ENCODE peak calls at places on chromosome 6, in four cellular contexts. J is hepatocyte; P is CD8-positive, alpha-beta memory T cell; L is fibroblast of lung. X is an unnamed sample.

GRCh38 chr6:44576132-44576601 is 188.7 kb downstream of the CDC5L start:
- DNase-seq in P (no peak), J (no peak), L (peak), X (peak)

GRCh38 chr6:25682324-25682723 is 30.3 kb downstream of the SCGN start:
- DNase-seq in L (no peak), P (no peak), J (no peak), X (no peak)

GRCh38 chr6:123808556-123808955 is 4.9 kb downstream of the NKAIN2 start:
- DNase-seq in J (no peak), L (no peak), P (no peak), X (no peak)

GRCh38 chr6:99024089-99024488 is 76.3 kb upstream of the FBXL4 start:
- DNase-seq in L (no peak), J (no peak), P (no peak), X (no peak)

GRCh38 chr6:151502499-151502898 is 8.7 kb downstream of the CCDC170 start:
- DNase-seq in P (no peak), L (peak), J (no peak), X (peak)

GRCh38 chr6:29631860-29632731 is 887 bp downstream of the GABBR1 start:
- DNase-seq in P (peak), L (peak), J (peak), X (peak)

GRCh38 chr6:6686748-6687601 is 98.5 kb downstream of the LY86 start:
- DNase-seq in P (no peak), J (peak), L (peak), X (peak)

GRCh38 chr6:28940859-28941680 is 17.3 kb upstream of the TRIM27 start:
- DNase-seq in J (peak), L (peak), P (peak), X (peak)

GRCh38 chr6:138955262-138955661 is 32.8 kb downstream of the REPS1 start:
- DNase-seq in P (no peak), J (no peak), L (no peak), X (no peak)

GRCh38 chr6:2680264-2680908 is 70.3 kb downstream of the MYLK4 start:
- DNase-seq in J (no peak), P (no peak), L (no peak), X (no peak)

GRCh38 chr6:148325316-148326068 is 17.1 kb upstream of the SASH1 start:
- DNase-seq in L (no peak), J (no peak), P (no peak), X (no peak)

GRCh38 chr6:40882321-40882720 is 156.7 kb downstream of the UNC5CL start:
- DNase-seq in J (peak), L (no peak), P (no peak), X (no peak)

GRCh38 chr6:163192591-163192990 is 221.9 kb upstream of the QKI start:
- DNase-seq in J (no peak), P (no peak), L (no peak), X (no peak)

GRCh38 chr6:562052-562676 is 94.7 kb downstream of the HUS1B start:
- DNase-seq in L (no peak), J (no peak), P (no peak), X (no peak)

GRCh38 chr6:414447-414846 is 22.9 kb downstream of the IRF4 start:
- DNase-seq in P (no peak), J (no peak), L (no peak), X (no peak)

GRCh38 chr6:73076211-73076610 is 149.1 kb downstream of the KHDC1L start:
- DNase-seq in L (no peak), J (no peak), P (no peak), X (no peak)

GRCh38 chr6:7528565-7528964 is 12.9 kb upstream of the DSP start:
- DNase-seq in L (no peak), P (no peak), J (no peak), X (peak)

GRCh38 chr6:16882230-16882629 is 121.0 kb upstream of the ATXN1 start:
- DNase-seq in P (no peak), L (no peak), J (no peak), X (no peak)

GRCh38 chr6:90719321-90720195 is 132.7 kb upstream of the MAP3K7 start:
- DNase-seq in J (no peak), P (no peak), L (no peak), X (no peak)

DNA sequence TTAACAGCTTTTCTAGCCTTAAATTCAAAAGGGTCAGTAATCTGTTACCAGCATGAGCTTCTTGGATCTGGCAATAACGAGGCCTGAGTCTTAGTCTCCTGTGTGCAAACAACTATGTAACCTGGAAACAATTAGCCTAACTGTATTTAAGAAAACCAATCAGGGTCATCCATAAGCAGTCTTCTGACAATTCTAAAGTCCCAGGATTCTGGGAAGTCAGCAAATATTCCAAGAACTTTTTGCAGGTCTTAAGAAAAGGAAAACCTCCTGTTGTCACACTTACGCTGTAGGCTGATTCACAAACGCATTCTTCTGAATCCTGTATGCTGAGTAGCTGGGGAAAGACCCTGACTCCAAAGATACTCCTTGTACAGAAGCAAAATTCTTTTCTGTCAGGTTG is 90.4 kb downstream of the COL12A1 start:
- DNase-seq in P (no peak), J (no peak), L (no peak), X (peak)
- H3K4me3 ChIP-seq in P (no peak), J (no peak), L (no peak), X (no peak)

GRCh38 chr6:11855743-11856142 is 77.1 kb upstream of the ADTRP start:
- DNase-seq in P (no peak), L (no peak), J (no peak), X (no peak)

GRCh38 chr6:11854418-11855165 is 76.0 kb upstream of the ADTRP start:
- DNase-seq in J (peak), P (no peak), L (peak), X (peak)

GRCh38 chr6:11851405-11851804 is 72.8 kb upstream of the ADTRP start:
- DNase-seq in P (no peak), J (no peak), L (no peak), X (peak)

GRCh38 chr6:11852061-11852619 is 73.5 kb upstream of the ADTRP start:
- DNase-seq in P (no peak), J (no peak), L (no peak), X (no peak)

DNA sequence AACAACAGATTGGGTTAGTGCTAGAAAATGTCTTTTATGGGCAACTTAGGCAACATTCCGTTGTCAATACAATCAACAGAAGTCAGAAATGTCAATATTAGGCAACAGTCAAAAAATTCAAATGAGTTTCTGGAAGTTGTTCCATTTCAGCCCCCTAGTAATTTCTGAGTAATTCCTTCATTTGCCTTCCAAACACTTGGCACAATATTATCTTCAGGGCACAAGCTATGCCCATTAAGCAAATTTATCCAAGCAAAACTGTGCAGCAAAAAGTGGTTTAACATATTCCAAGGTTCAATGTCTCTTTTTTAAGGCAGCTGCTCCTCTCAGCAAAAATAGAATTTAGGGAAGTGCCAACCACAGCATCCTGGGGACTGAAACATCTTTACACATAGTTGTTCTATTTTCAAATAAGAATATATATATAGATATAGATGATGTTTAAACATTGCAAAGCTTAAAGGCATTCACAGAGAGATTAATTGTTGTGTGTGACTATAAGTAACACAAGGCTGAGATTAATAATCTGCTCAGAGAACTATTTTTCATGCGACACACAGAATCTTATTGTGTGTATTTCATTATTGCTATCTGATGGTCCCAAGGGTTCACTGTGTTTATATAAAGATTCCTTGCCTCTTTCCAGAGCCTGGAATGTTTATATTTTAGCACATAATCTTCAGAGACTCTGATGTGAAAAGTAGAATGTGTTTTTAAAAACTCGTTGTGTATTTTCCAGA is 75.2 kb upstream of the ADTRP start:
- DNase-seq in J (no peak), L (peak), P (no peak), X (no peak)
- H3K4me3 ChIP-seq in J (no peak), L (no peak), P (no peak), X (no peak)

DNA sequence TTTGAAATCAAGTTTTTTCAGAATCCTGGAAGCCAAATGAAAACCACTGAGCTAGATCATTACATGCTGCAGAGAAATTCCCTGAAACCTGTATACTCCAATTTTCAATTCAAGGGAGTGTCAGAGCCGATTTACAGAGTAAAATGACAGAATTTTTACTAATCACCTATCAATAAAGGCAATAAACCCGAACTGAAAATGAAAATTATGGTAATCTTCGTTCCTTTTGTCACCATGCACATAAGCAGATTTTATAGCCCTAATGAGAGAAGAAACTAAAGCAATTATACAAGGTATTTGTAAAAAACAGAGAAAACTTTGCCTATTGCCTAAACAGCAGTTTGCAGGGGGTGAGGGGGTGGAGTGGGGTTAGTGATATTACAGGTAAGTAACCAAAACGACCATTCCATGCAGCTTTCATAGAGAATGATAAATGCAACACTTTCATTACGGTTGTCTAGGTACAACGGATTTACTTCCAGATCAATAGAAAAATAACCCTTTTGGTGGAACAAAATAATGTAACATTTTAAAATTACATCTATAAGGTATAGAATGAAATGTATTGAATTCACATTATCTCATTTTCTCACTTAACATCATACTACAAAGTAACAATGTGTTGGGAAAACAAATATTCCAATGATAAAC is 115.2 kb upstream of the BEND6 start:
- DNase-seq in J (no peak), P (no peak), L (no peak), X (no peak)
- H3K4me3 ChIP-seq in J (no peak), P (no peak), L (no peak), X (no peak)

GRCh38 chr6:31308050-31308844 is 36.4 kb upstream of the HLA-C start:
- DNase-seq in L (no peak), P (peak), J (peak), X (no peak)
- H3K4me3 ChIP-seq in L (no peak), P (peak), J (no peak), X (no peak)

DNA sequence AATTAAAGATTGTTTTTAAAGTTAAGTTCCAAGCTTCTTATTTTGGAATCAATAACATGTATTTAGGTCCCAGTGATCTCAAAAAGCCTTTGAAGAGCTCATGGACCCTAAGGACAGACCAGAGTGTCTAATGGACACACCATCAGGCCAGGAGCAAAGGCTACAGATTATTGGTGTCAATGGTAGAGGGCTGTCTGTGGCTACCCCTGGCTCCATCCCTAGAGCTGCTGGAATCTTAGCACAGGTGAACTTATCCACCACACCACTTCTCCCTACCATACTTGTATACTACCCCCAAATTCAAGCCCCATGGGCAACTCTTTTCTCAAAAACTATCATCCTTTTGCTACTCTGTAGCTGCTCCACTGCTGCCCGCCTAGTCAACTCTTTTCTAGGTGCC is 79.4 kb upstream of the BEND6 start:
- DNase-seq in J (no peak), P (no peak), L (no peak), X (no peak)
- H3K4me3 ChIP-seq in J (no peak), P (no peak), L (no peak), X (no peak)

DNA sequence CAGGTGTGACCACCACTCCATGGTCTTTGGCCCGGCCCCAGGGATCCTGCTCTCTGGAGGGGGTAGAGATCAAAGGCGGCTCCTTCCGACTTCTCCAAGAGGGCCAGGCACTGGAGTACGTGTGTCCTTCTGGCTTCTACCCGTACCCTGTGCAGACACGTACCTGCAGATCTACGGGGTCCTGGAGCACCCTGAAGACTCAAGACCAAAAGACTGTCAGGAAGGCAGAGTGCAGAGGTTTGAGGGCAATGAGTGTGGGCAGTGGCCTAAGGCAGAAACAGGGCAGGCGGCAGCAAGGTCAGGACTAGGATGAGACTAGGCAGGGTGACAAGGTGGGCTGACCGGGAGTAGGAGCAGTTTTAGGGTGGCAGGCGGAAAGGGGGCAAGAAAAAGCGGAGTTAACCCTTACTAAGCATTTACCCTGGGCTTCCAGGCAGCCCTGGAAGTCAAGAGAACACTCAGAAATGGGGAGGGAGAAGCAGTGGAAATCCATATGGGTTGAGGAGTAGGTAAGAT is 533 bp downstream of the CFB start:
- DNase-seq in L (no peak), J (no peak), P (no peak), X (no peak)
- H3K4me3 ChIP-seq in L (no peak), J (no peak), P (no peak), X (no peak)

GRCh38 chr6:136764522-136764993 is 27.7 kb downstream of the MAP3K5 start:
- DNase-seq in P (peak), J (no peak), L (no peak), X (no peak)

GRCh38 chr6:136762022-136762975 is 30.0 kb downstream of the MAP3K5 start:
- DNase-seq in J (no peak), P (no peak), L (no peak), X (no peak)

GRCh38 chr6:136763716-136764521 is 28.4 kb downstream of the MAP3K5 start:
- DNase-seq in P (no peak), L (no peak), J (no peak), X (no peak)

GRCh38 chr6:136763255-136763654 is 29.0 kb downstream of the MAP3K5 start:
- DNase-seq in L (no peak), P (no peak), J (no peak), X (no peak)

DNA sequence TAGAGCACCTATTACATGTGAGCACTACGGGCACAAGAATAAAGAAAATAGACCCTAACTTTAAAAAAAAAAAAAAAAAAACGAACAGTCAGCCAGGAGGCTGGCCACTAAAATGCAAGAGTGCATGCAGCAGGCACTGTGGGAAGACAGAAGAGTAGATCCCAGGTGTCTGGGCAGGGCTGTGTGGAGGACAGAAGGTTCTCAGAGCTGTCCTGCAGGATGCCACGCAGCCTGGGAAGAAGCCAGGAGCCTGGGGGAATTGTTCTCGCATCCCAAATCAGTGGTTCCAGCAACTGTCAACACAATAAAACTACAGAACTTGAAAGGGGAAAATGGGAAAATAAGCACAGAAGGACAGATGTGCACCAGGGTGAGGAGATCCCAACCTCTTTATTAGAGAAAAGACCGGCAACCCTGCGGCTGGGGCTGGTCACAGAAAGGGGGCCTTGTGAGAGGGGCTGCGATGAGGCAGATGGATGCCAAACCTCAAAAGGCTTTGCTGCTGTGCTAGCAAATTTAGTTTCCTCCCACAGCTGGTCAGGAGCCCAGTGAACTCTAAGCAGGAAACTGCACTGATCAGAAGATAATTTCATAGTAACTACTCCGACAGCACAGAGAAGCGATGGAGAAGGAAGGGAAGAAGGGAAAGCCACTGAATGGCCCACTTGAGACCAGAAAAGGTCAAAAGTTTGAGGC is 30.9 kb downstream of the MAP3K5 start:
- DNase-seq in L (peak), J (no peak), P (peak), X (no peak)
- H3K4me3 ChIP-seq in L (no peak), J (no peak), P (peak), X (no peak)